ENCODE peak calls at places on chromosomes 6 and 20, in five cellular contexts. K is transverse colon, Z is prostate gland, V is HCT116, N is Peyer's patch. G is an unnamed sample.

GRCh38 chr6:21582651-21583050 is 10.9 kb upstream of the SOX4 start:
- DNase-seq in K (no peak), Z (no peak), V (no peak), N (no peak), G (no peak)

GRCh38 chr6:296151-297122 is 4.2 kb downstream of the DUSP22 start:
- DNase-seq in K (peak), Z (no peak), V (no peak), N (peak), G (no peak)

GRCh38 chr20:58927490-58928061 is 53.5 kb upstream of the NELFCD start:
- DNase-seq in K (no peak), Z (no peak), V (no peak), N (no peak), G (no peak)

GRCh38 chr6:129539032-129539431 is 170.9 kb downstream of the ARHGAP18 start:
- DNase-seq in K (no peak), Z (no peak), V (no peak), N (no peak), G (no peak)

GRCh38 chr6:45310118-45310788 is 17.9 kb upstream of the RUNX2 start:
- DNase-seq in K (no peak), Z (no peak), V (no peak), N (peak), G (no peak)

GRCh38 chr6:53917464-53917842 is 122.6 kb downstream of the LRRC1 start:
- DNase-seq in K (no peak), Z (no peak), V (no peak), N (no peak), G (no peak)

GRCh38 chr6:56787209-56787608 is 144.5 kb upstream of the DST start:
- DNase-seq in K (no peak), Z (no peak), V (no peak), N (no peak), G (no peak)

GRCh38 chr6:24719125-24719931 is at the start of gene C6orf62:
- DNase-seq in K (peak), Z (no peak), V (no peak), N (peak), G (no peak)

GRCh38 chr20:48186915-48187314 is 401.6 kb upstream of the SULF2 start:
- DNase-seq in K (no peak), Z (no peak), V (no peak), N (no peak), G (no peak)

GRCh38 chr6:35737413-35738211 is 780 bp downstream of the ARMC12 start:
- DNase-seq in K (no peak), Z (peak), V (peak), N (no peak), G (peak)

GRCh38 chr6:167906899-167907298 is 80.2 kb downstream of the AFDN start:
- DNase-seq in K (peak), Z (peak), V (no peak), N (no peak), G (no peak)

GRCh38 chr6:112153926-112154621 is 66.7 kb downstream of the FAM229B start:
- DNase-seq in K (no peak), Z (no peak), V (no peak), N (no peak), G (peak)

GRCh38 chr6:135880066-135880972 is 28.8 kb downstream of the PDE7B start:
- DNase-seq in K (peak), Z (no peak), V (no peak), N (peak), G (peak)

GRCh38 chr6:117605169-117605826 is 3.0 kb upstream of the GOPC start:
- DNase-seq in K (peak), Z (peak), V (peak), N (peak), G (peak)

GRCh38 chr6:65531545-65531944 is 175.5 kb downstream of the EYS start:
- DNase-seq in K (no peak), Z (no peak), V (no peak), N (no peak), G (no peak)

GRCh38 chr20:2747676-2748235 is 52.7 kb downstream of the CPXM1 start:
- DNase-seq in K (no peak), Z (no peak), V (no peak), N (no peak), G (no peak)

GRCh38 chr6:35181933-35182612 is 31.7 kb upstream of the SCUBE3 start:
- DNase-seq in K (peak), Z (no peak), V (peak), N (no peak), G (peak)

GRCh38 chr6:41705996-41706835 is 29.2 kb downstream of the TFEB start:
- DNase-seq in K (peak), Z (peak), V (no peak), N (peak), G (peak)

GRCh38 chr6:54697423-54697822 is 149.1 kb upstream of the FAM83B start:
- DNase-seq in K (no peak), Z (no peak), V (peak), N (no peak), G (no peak)

GRCh38 chr6:151379933-151380847 is 11.2 kb downstream of the ZBTB2 start:
- DNase-seq in K (no peak), Z (no peak), V (no peak), N (no peak), G (no peak)

GRCh38 chr6:7680393-7681075 is 45.4 kb upstream of the BMP6 start:
- DNase-seq in K (no peak), Z (no peak), V (no peak), N (no peak), G (no peak)

GRCh38 chr6:17417817-17418216 is 24.4 kb downstream of the CAP2 start:
- DNase-seq in K (no peak), Z (no peak), V (no peak), N (no peak), G (peak)

GRCh38 chr6:142828030-142828429 is 116.9 kb downstream of the HIVEP2 start:
- DNase-seq in K (no peak), Z (no peak), V (no peak), N (no peak), G (no peak)

GRCh38 chr6:153117986-153118886 is 12.8 kb downstream of the RGS17 start:
- DNase-seq in K (no peak), Z (no peak), V (peak), N (no peak), G (peak)

GRCh38 chr6:30741789-30742315 is 635 bp downstream of the FLOT1 start:
- DNase-seq in K (peak), Z (no peak), V (no peak), N (no peak), G (no peak)
- TF ChIP-seq POLR2A in K (no peak), Z (no peak), V (no peak), N (no peak), G (no peak)

DNA sequence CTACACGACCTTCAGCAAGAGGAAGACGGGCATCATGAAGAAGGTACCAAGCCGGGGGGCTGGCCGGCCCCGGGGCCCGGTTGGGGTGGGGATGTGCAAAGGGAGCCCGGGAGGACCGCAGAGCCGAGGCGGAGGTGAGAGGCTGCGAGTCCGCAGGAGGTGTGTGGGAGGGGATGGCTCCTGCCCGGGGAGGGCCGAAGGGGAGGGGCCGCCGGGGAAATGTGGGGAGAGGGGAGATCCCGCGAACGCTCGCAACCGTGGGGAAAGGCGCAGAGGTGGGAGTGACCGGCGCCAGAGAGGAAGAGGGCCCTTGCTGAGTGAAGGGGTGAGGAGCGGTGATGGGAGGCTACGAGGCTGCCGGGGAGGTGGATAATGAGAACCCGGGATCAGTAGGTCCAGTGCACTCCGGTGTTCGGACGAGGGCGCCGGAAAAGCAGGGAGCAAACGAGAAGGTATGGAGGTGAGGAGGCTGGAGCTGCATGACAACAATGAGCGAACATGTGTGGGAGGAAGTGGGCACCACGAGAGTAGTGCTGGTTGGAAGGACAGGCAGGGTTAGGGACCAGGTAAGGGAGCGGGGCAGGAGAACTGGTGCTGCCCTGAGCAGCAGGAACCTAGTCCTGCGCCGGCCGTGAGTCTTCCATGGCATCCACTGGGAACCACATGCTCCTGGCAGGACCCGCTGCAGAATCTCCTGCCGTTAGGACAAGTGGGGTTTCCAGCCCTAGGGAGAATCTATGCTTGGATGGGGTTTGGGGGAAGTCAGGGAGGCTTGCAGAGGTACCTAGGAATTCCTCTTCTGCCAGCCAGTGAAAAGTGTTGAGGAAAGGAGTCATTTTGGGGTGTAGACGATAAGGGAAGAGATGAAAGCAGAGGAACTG is 1.3 kb downstream of the SRF start:
- DNase-seq in K (peak), Z (peak), V (no peak), N (peak), G (peak)
- TF ChIP-seq POLR2A in K (peak), Z (peak), V (no peak), N (no peak), G (peak)

GRCh38 chr6:15245361-15246216 is at the start of gene JARID2:
- DNase-seq in K (peak), Z (peak), V (peak), N (peak), G (peak)
- TF ChIP-seq POLR2A in K (peak), Z (peak), V (peak), N (peak), G (peak)

DNA sequence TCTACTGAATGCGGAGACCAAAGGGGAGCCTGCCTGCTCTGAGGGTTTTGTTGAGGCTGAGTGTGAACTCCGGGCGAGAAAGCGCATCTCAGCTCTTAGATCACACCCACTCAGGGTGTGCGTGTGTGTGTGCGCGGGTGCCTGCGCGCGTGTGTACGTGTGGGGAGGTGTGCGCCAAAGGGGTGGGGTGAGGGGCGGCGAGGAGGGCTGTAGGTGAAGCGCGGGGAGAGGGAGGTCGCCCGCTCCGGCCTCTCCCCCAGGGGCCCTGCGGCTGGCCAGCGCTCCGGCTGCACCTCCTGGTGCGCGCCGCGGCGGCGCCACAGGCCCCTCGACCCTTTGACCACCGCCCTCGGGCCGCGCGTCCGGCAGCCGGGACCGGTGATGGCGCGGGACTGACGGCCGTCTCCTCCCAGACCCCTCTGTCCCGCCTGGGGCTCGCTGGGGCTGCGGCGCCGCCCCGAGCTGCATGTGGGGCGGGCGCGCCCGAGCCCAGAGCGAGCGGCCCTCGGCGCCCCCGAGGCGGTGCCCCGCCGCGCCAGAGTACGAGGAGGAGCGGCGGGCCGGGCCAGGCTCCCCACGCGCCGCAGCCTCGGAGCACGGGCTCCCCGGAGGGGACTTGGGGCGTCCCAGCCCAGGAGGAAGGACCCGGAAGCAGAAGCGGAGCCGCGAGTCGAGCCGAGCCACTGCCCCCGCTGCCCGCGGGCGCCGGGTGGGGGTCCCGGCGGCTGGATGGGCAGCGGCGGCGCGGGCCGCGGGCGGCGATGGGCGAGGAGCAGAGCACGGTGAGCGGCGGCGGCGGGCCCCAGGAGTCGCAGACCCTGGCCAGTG is at the start of gene RNF217:
- DNase-seq in K (peak), Z (peak), V (no peak), N (no peak), G (peak)
- TF ChIP-seq POLR2A in K (peak), Z (peak), V (peak), N (peak), G (peak)

DNA sequence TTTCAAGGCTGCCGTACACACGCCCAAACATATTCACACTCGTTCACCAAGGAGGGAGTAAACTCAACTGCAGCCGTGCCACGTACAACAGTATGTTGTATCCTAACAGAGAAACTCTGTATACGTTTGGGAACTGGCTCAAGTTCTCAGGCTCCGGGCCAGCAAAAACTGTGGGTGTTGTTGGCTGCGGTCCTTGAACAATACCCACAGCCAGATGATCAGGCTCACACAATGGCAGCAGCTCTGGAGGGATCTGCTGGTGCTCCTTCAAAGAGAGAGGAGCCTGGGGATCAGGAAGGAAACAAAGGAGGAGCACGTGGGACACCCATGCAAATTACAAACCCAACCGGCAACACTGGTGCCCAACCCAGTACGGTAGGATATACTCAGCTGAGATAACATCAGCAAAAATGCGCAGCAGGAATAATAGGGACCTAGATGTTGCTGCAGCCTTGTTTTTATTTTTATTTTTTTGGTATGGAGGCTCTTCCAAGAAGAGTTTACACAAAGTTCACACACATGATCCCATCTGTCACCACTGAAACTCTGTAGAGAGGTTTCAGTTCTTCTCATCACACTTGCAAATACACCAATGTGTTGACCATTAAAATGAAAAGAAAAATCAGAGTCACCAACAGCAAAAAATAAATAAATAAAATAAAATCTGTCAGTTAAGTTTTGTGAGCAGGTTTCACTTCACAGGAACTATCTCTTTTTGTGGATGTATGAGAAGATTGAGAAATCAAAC is 41.1 kb upstream of the PDE10A start:
- DNase-seq in K (no peak), Z (peak), V (no peak), N (no peak), G (no peak)
- TF ChIP-seq POLR2A in K (no peak), Z (no peak), V (no peak), N (no peak), G (no peak)